ENCODE peak calls at places on chromosomes 13 and 19, in nine cellular contexts. One of them, this sample, is unnamed.
A peak's percentile ranks its signal among the peaks of the same experiment; 100 is the strongest.

GRCh38 chr13:36332986-36333385 is 13.2 kb downstream of the SPART start:
- DNase-seq in K562: no peak
- DNase-seq in AG10803: peak; percentile 29
- DNase-seq in adrenal gland: no peak
- DNase-seq in esophagus squamous epithelium: no peak
- DNase-seq in suprapubic skin: no peak
- DNase-seq in astrocyte: no peak
- DNase-seq in MCF 10A: peak; percentile 45
- DNase-seq in pancreas: no peak
- DNase-seq in this sample: no peak

GRCh38 chr19:38035515-38036495 is 128.8 kb downstream of the SIPA1L3 start:
- DNase-seq in K562: no peak
- DNase-seq in AG10803: peak; percentile 58
- DNase-seq in adrenal gland: peak; percentile 30
- DNase-seq in esophagus squamous epithelium: no peak
- DNase-seq in suprapubic skin: no peak
- DNase-seq in astrocyte: peak; percentile 70
- DNase-seq in MCF 10A: no peak
- DNase-seq in pancreas: no peak
- DNase-seq in this sample: peak; percentile 73

GRCh38 chr19:7257148-7258041 is 36.8 kb downstream of the INSR start:
- DNase-seq in K562: peak; percentile 24
- DNase-seq in AG10803: peak; percentile 35
- DNase-seq in adrenal gland: peak; percentile 95
- DNase-seq in esophagus squamous epithelium: no peak
- DNase-seq in suprapubic skin: peak; percentile 81
- DNase-seq in astrocyte: peak; percentile 85
- DNase-seq in MCF 10A: peak; percentile 49
- DNase-seq in pancreas: peak; percentile 88
- DNase-seq in this sample: no peak

GRCh38 chr13:23578411-23579071 is 8.3 kb downstream of the TNFRSF19 start:
- DNase-seq in K562: peak; percentile 48
- DNase-seq in AG10803: peak; percentile 73
- DNase-seq in adrenal gland: peak; percentile 57
- DNase-seq in esophagus squamous epithelium: no peak
- DNase-seq in suprapubic skin: peak; percentile 88
- DNase-seq in astrocyte: peak; percentile 55
- DNase-seq in MCF 10A: peak; percentile 61
- DNase-seq in pancreas: peak; percentile 81
- DNase-seq in this sample: no peak

GRCh38 chr13:59320021-59320420 is 843.7 kb downstream of the DIAPH3 start:
- DNase-seq in K562: no peak
- DNase-seq in AG10803: no peak
- DNase-seq in adrenal gland: no peak
- DNase-seq in esophagus squamous epithelium: no peak
- DNase-seq in suprapubic skin: no peak
- DNase-seq in astrocyte: no peak
- DNase-seq in MCF 10A: no peak
- DNase-seq in pancreas: no peak
- DNase-seq in this sample: no peak

GRCh38 chr13:99380921-99381645 is 73.9 kb upstream of the GPR183 start:
- DNase-seq in K562: no peak
- DNase-seq in AG10803: no peak
- DNase-seq in adrenal gland: no peak
- DNase-seq in esophagus squamous epithelium: no peak
- DNase-seq in suprapubic skin: no peak
- DNase-seq in astrocyte: no peak
- DNase-seq in MCF 10A: no peak
- DNase-seq in pancreas: no peak
- DNase-seq in this sample: no peak

GRCh38 chr13:79369226-79369625 is 36.8 kb downstream of the RBM26 start:
- DNase-seq in K562: no peak
- DNase-seq in AG10803: no peak
- DNase-seq in adrenal gland: no peak
- DNase-seq in esophagus squamous epithelium: no peak
- DNase-seq in suprapubic skin: no peak
- DNase-seq in astrocyte: no peak
- DNase-seq in MCF 10A: no peak
- DNase-seq in pancreas: no peak
- DNase-seq in this sample: no peak

GRCh38 chr19:36564391-36564790 is 8.7 kb downstream of the ZNF529 start:
- DNase-seq in K562: no peak
- DNase-seq in AG10803: no peak
- DNase-seq in adrenal gland: no peak
- DNase-seq in esophagus squamous epithelium: no peak
- DNase-seq in suprapubic skin: no peak
- DNase-seq in astrocyte: peak; percentile 63
- DNase-seq in MCF 10A: no peak
- DNase-seq in pancreas: no peak
- DNase-seq in this sample: no peak

GRCh38 chr13:101417043-101417406 is 717 bp upstream of the NALCN start:
- DNase-seq in K562: no peak
- DNase-seq in AG10803: no peak
- DNase-seq in adrenal gland: no peak
- DNase-seq in esophagus squamous epithelium: no peak
- DNase-seq in suprapubic skin: no peak
- DNase-seq in astrocyte: peak; percentile 51
- DNase-seq in MCF 10A: peak; percentile 89
- DNase-seq in pancreas: no peak
- DNase-seq in this sample: no peak

GRCh38 chr19:3344608-3345598 is 21.5 kb upstream of the NFIC start:
- DNase-seq in K562: peak; percentile 11
- DNase-seq in AG10803: no peak
- DNase-seq in adrenal gland: no peak
- DNase-seq in esophagus squamous epithelium: no peak
- DNase-seq in suprapubic skin: no peak
- DNase-seq in astrocyte: no peak
- DNase-seq in MCF 10A: no peak
- DNase-seq in pancreas: no peak
- DNase-seq in this sample: no peak

GRCh38 chr13:33018886-33019285 is 2.7 kb downstream of the KL start:
- DNase-seq in K562: no peak
- DNase-seq in AG10803: no peak
- DNase-seq in adrenal gland: no peak
- DNase-seq in esophagus squamous epithelium: no peak
- DNase-seq in suprapubic skin: no peak
- DNase-seq in astrocyte: no peak
- DNase-seq in MCF 10A: no peak
- DNase-seq in pancreas: no peak
- DNase-seq in this sample: no peak

GRCh38 chr13:33015791-33016323 is 366 bp upstream of the KL start:
- DNase-seq in K562: no peak
- DNase-seq in AG10803: no peak
- DNase-seq in adrenal gland: no peak
- DNase-seq in esophagus squamous epithelium: no peak
- DNase-seq in suprapubic skin: peak; percentile 64
- DNase-seq in astrocyte: no peak
- DNase-seq in MCF 10A: no peak
- DNase-seq in pancreas: no peak
- DNase-seq in this sample: no peak

GRCh38 chr13:33016414-33017409 is at the start of gene KL:
- DNase-seq in K562: no peak
- DNase-seq in AG10803: no peak
- DNase-seq in adrenal gland: peak; percentile 19
- DNase-seq in esophagus squamous epithelium: no peak
- DNase-seq in suprapubic skin: peak; percentile 67
- DNase-seq in astrocyte: no peak
- DNase-seq in MCF 10A: no peak
- DNase-seq in pancreas: no peak
- DNase-seq in this sample: no peak

GRCh38 chr13:33015275-33015674 is 948 bp upstream of the KL start:
- DNase-seq in K562: no peak
- DNase-seq in AG10803: no peak
- DNase-seq in adrenal gland: no peak
- DNase-seq in esophagus squamous epithelium: no peak
- DNase-seq in suprapubic skin: no peak
- DNase-seq in astrocyte: no peak
- DNase-seq in MCF 10A: no peak
- DNase-seq in pancreas: no peak
- DNase-seq in this sample: no peak

DNA sequence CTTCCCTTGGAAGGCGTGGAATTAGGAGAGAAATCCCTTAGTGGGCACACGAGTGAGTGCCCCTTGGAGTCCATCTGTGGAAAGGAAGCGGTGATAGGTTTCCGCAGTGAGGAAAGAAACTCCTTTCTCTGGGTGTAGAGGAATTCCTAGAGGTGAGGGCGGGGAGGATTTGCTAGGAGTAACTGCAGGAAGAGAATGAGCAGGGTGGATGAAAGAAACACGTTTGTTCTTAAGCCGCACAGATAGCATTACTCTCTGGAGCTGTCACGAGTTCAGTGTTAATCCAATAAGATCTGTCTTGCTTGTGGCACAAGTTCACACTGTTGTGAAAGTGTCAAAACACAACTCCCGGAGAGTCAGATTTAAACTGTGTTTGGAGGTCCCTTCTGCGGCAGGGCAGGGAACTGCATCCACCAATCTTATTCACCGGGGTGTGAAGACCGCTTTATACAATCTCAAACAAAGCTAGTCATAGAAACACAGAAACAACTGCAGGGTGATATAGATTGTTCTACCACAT is 1.2 kb downstream of the KL start:
- DNase-seq in K562: peak; percentile 8
- DNase-seq in AG10803: peak; percentile 29
- DNase-seq in adrenal gland: peak; percentile 17
- DNase-seq in esophagus squamous epithelium: no peak
- DNase-seq in suprapubic skin: peak; percentile 70
- DNase-seq in astrocyte: peak; percentile 44
- DNase-seq in MCF 10A: no peak
- DNase-seq in pancreas: no peak
- DNase-seq in this sample: no peak
- TF ChIP-seq CTCF in K562: no peak
- TF ChIP-seq CTCF in AG10803: peak; percentile 35
- TF ChIP-seq CTCF in adrenal gland: peak; percentile 30
- TF ChIP-seq CTCF in esophagus squamous epithelium: peak; percentile 50
- TF ChIP-seq CTCF in suprapubic skin: peak; percentile 44
- TF ChIP-seq CTCF in astrocyte: peak; percentile 32
- TF ChIP-seq CTCF in MCF 10A: no peak
- TF ChIP-seq CTCF in pancreas: no peak
- TF ChIP-seq CTCF in this sample: peak; percentile 20

GRCh38 chr13:51148223-51148951 is 37.3 kb upstream of the C13orf42 start:
- DNase-seq in K562: no peak
- DNase-seq in AG10803: no peak
- DNase-seq in adrenal gland: no peak
- DNase-seq in esophagus squamous epithelium: no peak
- DNase-seq in suprapubic skin: no peak
- DNase-seq in astrocyte: no peak
- DNase-seq in MCF 10A: no peak
- DNase-seq in pancreas: no peak
- DNase-seq in this sample: no peak
- TF ChIP-seq CTCF in K562: no peak
- TF ChIP-seq CTCF in AG10803: no peak
- TF ChIP-seq CTCF in adrenal gland: no peak
- TF ChIP-seq CTCF in esophagus squamous epithelium: no peak
- TF ChIP-seq CTCF in suprapubic skin: no peak
- TF ChIP-seq CTCF in astrocyte: no peak
- TF ChIP-seq CTCF in MCF 10A: no peak
- TF ChIP-seq CTCF in pancreas: no peak
- TF ChIP-seq CTCF in this sample: no peak

GRCh38 chr13:52812941-52813340 is 35.5 kb downstream of the PCDH8 start:
- DNase-seq in K562: no peak
- DNase-seq in AG10803: no peak
- DNase-seq in adrenal gland: no peak
- DNase-seq in esophagus squamous epithelium: no peak
- DNase-seq in suprapubic skin: no peak
- DNase-seq in astrocyte: no peak
- DNase-seq in MCF 10A: no peak
- DNase-seq in pancreas: no peak
- DNase-seq in this sample: no peak

GRCh38 chr13:52808842-52809219 is 39.6 kb downstream of the PCDH8 start:
- DNase-seq in K562: no peak
- DNase-seq in AG10803: no peak
- DNase-seq in adrenal gland: no peak
- DNase-seq in esophagus squamous epithelium: no peak
- DNase-seq in suprapubic skin: no peak
- DNase-seq in astrocyte: no peak
- DNase-seq in MCF 10A: no peak
- DNase-seq in pancreas: no peak
- DNase-seq in this sample: no peak

GRCh38 chr13:52804202-52804641 is 44.2 kb downstream of the PCDH8 start:
- DNase-seq in K562: no peak
- DNase-seq in AG10803: no peak
- DNase-seq in adrenal gland: no peak
- DNase-seq in esophagus squamous epithelium: no peak
- DNase-seq in suprapubic skin: no peak
- DNase-seq in astrocyte: peak; percentile 40
- DNase-seq in MCF 10A: no peak
- DNase-seq in pancreas: no peak
- DNase-seq in this sample: no peak

GRCh38 chr13:52806029-52806428 is 42.4 kb downstream of the PCDH8 start:
- DNase-seq in K562: no peak
- DNase-seq in AG10803: no peak
- DNase-seq in adrenal gland: no peak
- DNase-seq in esophagus squamous epithelium: no peak
- DNase-seq in suprapubic skin: no peak
- DNase-seq in astrocyte: no peak
- DNase-seq in MCF 10A: no peak
- DNase-seq in pancreas: no peak
- DNase-seq in this sample: no peak

GRCh38 chr13:52809310-52809769 is 39.1 kb downstream of the PCDH8 start:
- DNase-seq in K562: peak; percentile 87
- DNase-seq in AG10803: peak; percentile 20
- DNase-seq in adrenal gland: peak; percentile 80
- DNase-seq in esophagus squamous epithelium: no peak
- DNase-seq in suprapubic skin: no peak
- DNase-seq in astrocyte: peak; percentile 27
- DNase-seq in MCF 10A: peak; percentile 92
- DNase-seq in pancreas: peak; percentile 34
- DNase-seq in this sample: peak; percentile 62
- TF ChIP-seq CTCF in K562: peak; percentile 74
- TF ChIP-seq CTCF in AG10803: no peak
- TF ChIP-seq CTCF in adrenal gland: peak; percentile 79
- TF ChIP-seq CTCF in esophagus squamous epithelium: peak; percentile 40
- TF ChIP-seq CTCF in suprapubic skin: peak; percentile 36
- TF ChIP-seq CTCF in astrocyte: peak; percentile 33
- TF ChIP-seq CTCF in MCF 10A: peak; percentile 67
- TF ChIP-seq CTCF in pancreas: peak; percentile 35
- TF ChIP-seq CTCF in this sample: peak; percentile 76

DNA sequence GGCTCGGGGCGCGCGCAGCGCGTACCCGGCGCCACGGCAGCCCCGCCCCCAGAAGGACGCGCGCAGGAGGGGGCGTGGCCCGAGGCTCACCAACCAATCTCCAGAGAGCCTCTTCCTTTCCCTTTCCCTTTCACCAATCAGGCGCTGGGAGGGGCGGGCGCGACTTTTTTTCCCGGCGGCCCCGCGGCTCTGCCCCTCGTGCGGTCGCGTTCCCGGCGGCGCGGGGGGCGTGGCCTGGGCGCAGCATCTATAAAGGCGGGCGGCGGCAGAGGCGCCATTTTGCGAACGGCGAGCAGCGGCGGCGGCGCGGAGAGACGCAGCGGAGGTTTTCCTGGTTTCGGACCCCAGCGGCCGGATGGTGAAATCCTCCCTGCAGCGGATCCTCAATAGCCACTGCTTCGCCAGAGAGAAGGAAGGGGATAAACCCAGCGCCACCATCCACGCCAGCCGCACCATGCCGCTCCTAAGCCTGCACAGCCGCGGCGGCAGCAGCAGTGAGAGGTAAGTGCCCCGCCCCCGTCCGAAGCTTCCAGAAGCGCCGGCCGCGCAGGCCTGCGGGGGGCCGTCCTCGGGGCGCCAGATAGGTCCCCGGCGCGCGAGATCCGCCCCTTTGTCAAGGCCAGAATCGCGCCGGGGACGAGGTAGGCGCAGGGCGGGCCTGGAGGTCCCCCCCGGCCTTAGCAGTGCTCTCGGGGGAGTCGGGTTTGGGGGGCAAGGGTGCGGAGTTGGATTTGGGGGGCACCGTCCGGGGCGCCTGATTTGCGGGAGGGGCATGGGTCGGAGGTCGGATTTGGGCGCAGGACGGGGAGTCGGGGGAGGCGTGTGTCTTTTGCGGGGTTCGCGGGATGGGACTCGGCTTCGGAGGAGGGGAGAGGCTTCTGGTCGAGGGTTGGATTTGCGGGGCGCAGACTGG is 12.5 kb downstream of the PEAK3 start:
- DNase-seq in K562: peak; percentile 94
- DNase-seq in AG10803: peak; percentile 96
- DNase-seq in adrenal gland: peak; percentile 97
- DNase-seq in esophagus squamous epithelium: peak; percentile 78
- DNase-seq in suprapubic skin: peak; percentile 99
- DNase-seq in astrocyte: peak; percentile 82
- DNase-seq in MCF 10A: peak; percentile 97
- DNase-seq in pancreas: peak; percentile 99
- DNase-seq in this sample: peak; percentile 100
- TF ChIP-seq CTCF in K562: peak; percentile 21
- TF ChIP-seq CTCF in AG10803: no peak
- TF ChIP-seq CTCF in adrenal gland: no peak
- TF ChIP-seq CTCF in esophagus squamous epithelium: peak; percentile 35
- TF ChIP-seq CTCF in suprapubic skin: no peak
- TF ChIP-seq CTCF in astrocyte: no peak
- TF ChIP-seq CTCF in MCF 10A: no peak
- TF ChIP-seq CTCF in pancreas: no peak
- TF ChIP-seq CTCF in this sample: no peak

This sample was measured in D721Med.